ENCODE peak calls at places on chromosomes 3 and 15, in five cellular contexts. M is tibial nerve, X is stomach, P is HCT116, S is IMR-90. Y is an unnamed sample.

GRCh38 chr3:73832426-73832825 is 207.7 kb upstream of the PDZRN3 start:
- DNase-seq in M (no peak), X (no peak), P (no peak), S (no peak), Y (no peak)

GRCh38 chr15:70512772-70513362 is 250.5 kb downstream of the UACA start:
- DNase-seq in P (peak), S (peak), M (no peak), X (peak), Y (peak)

GRCh38 chr15:87589134-87589533 is 667.4 kb downstream of the NTRK3 start:
- DNase-seq in S (no peak), P (no peak), X (no peak), M (no peak), Y (no peak)

GRCh38 chr3:2883292-2883691 is 226.9 kb downstream of the IL5RA start:
- DNase-seq in P (no peak), X (no peak), S (no peak), M (no peak), Y (no peak)

GRCh38 chr15:70775160-70775559 is 11.8 kb upstream of the UACA start:
- DNase-seq in P (no peak), X (no peak), S (peak), M (no peak), Y (no peak)

GRCh38 chr15:76310470-76311070 is 699 bp downstream of the ETFA start:
- DNase-seq in P (no peak), S (no peak), M (no peak), X (no peak), Y (peak)

GRCh38 chr15:69854521-69855171 is 243.1 kb downstream of the TLE3 start:
- DNase-seq in P (no peak), S (peak), X (no peak), M (no peak), Y (no peak)

GRCh38 chr3:126926684-126927404 is 56.1 kb upstream of the PLXNA1 start:
- DNase-seq in P (peak), M (peak), S (peak), X (no peak), Y (peak)

GRCh38 chr15:64586259-64586658 is 125.9 kb downstream of the ZNF609 start:
- DNase-seq in S (no peak), M (no peak), X (no peak), P (no peak), Y (no peak)

GRCh38 chr3:168250415-168250861 is 154.7 kb upstream of the GOLIM4 start:
- DNase-seq in P (no peak), M (no peak), X (no peak), S (peak), Y (no peak)

GRCh38 chr15:65761210-65761926 is 30.7 kb downstream of the DENND4A start:
- DNase-seq in X (no peak), M (no peak), P (no peak), S (no peak), Y (no peak)

GRCh38 chr3:78434801-78435200 is 1333.0 kb downstream of the ROBO1 start:
- DNase-seq in S (no peak), M (no peak), P (no peak), X (no peak), Y (no peak)

GRCh38 chr3:178320481-178321352 is 215.5 kb upstream of the KCNMB2 start:
- DNase-seq in S (peak), M (no peak), X (peak), P (no peak), Y (peak)

GRCh38 chr3:14507345-14507741 is 32.8 kb downstream of the GRIP2 start:
- DNase-seq in P (no peak), S (no peak), X (no peak), M (no peak), Y (no peak)

DNA sequence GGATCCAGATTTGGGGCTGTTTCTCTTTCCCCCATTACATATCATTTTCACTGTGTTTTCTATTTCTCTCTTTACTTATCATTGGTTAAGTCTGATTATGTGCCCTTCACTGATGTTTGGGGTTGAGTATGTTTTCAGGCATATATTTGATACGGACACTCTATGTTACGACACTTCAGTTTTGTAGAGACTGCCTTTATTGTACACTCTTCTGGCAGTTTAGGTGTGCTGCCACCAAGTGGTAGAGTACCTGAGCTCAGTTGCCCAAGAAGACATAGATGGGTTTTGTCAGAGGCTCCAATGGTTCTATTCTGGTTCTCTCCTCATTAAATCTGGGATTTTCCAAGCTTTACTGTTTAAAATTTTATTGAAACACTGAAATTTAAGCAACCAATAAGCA is 255.0 kb upstream of the ROPN1 start:
- DNase-seq in S (peak), X (no peak), M (no peak), P (peak), Y (no peak)
- TF ChIP-seq CTCF in S (peak), X (peak), M (no peak), P (peak), Y (peak)

GRCh38 chr3:111917300-111917699 is 58.2 kb downstream of the PHLDB2 start:
- DNase-seq in X (no peak), S (peak), P (peak), M (no peak), Y (no peak)
- TF ChIP-seq POLR2A in X (no peak), S (no peak), P (no peak), M (no peak), Y (no peak)

GRCh38 chr15:83842281-83842680 is 188.4 kb downstream of the ADAMTSL3 start:
- DNase-seq in S (no peak), X (no peak), M (no peak), P (no peak), Y (no peak)

GRCh38 chr15:83838763-83839162 is 184.8 kb downstream of the ADAMTSL3 start:
- DNase-seq in P (no peak), X (no peak), S (no peak), M (no peak), Y (no peak)

GRCh38 chr15:83833569-83833968 is 179.6 kb downstream of the ADAMTSL3 start:
- DNase-seq in M (no peak), P (no peak), S (no peak), X (no peak), Y (no peak)

GRCh38 chr15:83835384-83836010 is 181.6 kb downstream of the ADAMTSL3 start:
- DNase-seq in P (no peak), X (no peak), S (no peak), M (no peak), Y (no peak)

GRCh38 chr15:83837946-83838571 is 184.1 kb downstream of the ADAMTSL3 start:
- DNase-seq in P (peak), S (peak), X (peak), M (no peak), Y (peak)
- TF ChIP-seq CTCF in P (peak), S (peak), X (no peak), M (peak), Y (peak)

DNA sequence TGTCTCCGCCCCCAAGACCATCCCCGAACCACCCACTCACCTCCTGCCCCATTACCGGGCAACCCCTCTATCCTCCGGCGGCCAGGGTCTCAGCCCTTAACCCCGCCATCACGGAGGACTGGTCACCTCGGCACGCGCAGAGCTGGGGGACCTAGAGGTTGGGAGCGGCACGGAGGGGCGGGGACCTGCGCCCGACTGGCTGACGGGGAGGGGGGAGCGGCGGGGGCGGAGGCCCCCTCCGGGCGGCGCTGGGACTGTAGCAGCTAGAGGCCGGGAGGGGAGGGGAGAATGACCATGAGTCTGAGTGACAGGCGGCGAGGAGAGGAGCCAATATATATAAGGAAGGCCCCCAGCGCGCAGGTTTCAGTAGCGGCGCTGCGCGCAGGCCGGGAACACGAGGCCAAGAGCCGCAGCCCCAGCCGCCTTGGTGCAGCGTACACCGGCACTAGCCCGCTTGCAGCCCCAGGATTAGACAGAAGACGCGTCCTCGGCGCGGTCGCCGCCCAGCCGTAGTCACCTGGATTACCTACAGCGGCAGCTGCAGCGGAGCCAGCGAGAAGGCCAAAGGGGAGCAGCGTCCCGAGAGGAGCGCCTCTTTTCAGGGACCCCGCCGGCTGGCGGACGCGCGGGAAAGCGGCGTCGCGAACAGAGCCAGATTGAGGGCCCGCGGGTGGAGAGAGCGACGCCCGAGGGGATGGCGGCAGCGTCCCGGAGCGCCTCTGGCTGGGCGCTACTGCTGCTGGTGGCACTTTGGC is at the start of gene DLL4:
- DNase-seq in M (peak), X (peak), P (peak), S (peak), Y (peak)
- TF ChIP-seq POLR2A in M (no peak), X (no peak), P (peak), S (peak), Y (peak)

DNA sequence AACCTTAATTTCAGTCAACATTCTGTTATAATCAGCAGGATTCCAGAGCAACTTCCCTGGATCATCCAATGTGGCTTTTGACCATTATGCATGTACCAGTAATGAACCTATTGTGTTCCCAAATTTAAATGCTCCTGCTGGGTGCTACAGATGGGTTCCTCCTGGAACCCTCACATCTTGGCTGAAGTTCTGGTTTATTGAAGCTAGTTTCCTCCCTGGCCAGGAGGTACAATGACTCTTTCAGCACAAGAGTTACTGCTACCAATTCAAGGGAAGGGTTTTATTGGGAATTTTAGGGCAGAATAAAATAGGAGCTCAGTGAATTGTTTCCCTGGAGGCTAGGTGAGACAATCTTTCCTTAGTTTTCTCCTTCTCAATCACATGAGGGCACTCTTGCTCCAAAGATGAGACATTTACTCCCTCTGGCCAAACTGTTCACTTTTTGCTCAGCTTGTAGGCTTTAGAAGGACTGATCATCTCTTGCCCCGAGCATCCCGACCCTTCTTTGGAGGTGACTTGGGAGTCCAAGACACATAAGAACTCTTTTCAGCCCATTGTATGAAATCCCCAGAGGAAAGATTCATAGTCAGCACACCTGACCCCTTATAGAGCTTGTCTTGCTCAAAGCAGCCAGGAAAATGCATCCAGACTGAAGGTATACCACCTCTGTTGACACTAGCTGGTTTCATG is 8.8 kb upstream of the NPHP3 start:
- DNase-seq in X (no peak), M (no peak), S (peak), P (no peak), Y (no peak)
- TF ChIP-seq CTCF in X (no peak), M (peak), S (peak), P (peak), Y (peak)

DNA sequence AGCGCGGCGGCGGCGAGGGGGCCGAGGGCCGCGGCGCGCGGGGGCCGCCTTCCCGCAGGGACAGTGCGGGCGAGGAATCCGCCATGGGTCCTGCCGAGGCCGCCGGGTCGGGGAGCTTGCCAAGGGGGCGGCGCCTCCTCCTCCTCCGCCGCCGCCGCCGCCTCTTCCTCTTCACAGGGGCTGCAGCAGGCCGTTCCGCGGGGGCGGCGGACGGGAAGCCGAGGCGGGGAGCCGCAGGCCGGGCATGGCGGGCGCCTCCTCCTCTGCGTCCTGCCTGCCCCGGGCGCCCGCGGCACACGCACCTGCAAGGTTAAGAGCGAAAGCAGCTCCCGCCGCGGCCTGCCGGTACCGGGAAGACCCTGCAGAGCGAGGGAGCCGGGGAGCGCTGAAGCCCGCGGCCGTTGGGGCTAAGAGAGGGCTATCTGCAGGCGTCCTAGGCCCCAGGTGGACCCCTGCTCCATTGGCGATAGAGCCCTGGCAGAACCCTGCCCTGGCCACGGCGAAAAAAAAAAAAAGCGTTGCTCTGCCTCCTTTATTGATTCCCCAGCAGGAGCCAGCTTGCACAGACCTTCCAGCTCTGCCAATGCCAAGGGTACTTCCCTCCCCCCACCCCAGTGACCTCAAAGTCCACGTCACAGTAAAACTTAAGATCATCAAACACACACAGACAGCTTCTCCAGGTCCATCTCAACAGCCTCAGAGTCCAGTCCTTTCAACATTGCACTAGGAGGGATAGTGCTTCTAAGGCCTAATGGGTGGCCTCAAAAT is at the start of gene LYSMD2:
- DNase-seq in X (peak), P (no peak), M (peak), S (peak), Y (peak)
- TF ChIP-seq POLR2A in X (no peak), P (peak), M (no peak), S (no peak), Y (no peak)

GRCh38 chr3:10320320-10320677 is 613 bp downstream of the SEC13 start:
- DNase-seq in P (no peak), X (no peak), M (no peak), S (no peak), Y (no peak)

GRCh38 chr3:10319804-10320203 is 1.1 kb downstream of the SEC13 start:
- DNase-seq in X (no peak), M (no peak), P (no peak), S (peak), Y (no peak)

GRCh38 chr3:10319251-10319650 is 1.7 kb downstream of the SEC13 start:
- DNase-seq in S (no peak), M (no peak), X (no peak), P (no peak), Y (no peak)

GRCh38 chr3:10321630-10322354 is 880 bp upstream of the SEC13 start:
- DNase-seq in S (no peak), X (no peak), P (no peak), M (no peak), Y (no peak)

DNA sequence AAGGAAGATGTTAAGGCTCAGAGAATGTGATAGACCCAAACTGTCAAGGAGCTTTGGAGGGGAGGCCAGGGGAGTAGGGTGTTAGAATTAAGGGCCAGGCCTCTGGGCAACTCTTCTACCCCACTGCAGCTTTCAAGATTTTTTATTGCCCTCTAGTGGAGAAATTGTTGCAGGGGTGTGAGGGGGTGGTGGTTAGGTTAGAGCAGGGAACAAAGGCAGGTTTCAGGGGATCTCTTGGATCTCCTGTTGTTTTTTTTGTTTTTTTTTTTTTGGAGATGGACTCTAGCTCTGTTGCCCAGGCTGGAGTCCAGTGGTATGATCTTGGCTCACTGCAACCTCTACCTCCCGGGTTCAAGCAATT is 1.4 kb upstream of the SEC13 start:
- DNase-seq in P (peak), M (no peak), S (no peak), X (no peak), Y (no peak)
- TF ChIP-seq CTCF in P (peak), M (peak), S (peak), X (peak), Y (no peak)

GRCh38 chr15:74892931-74893330 is 3.1 kb downstream of the MPI start:
- DNase-seq in M (no peak), P (no peak), X (no peak), S (no peak), Y (no peak)

GRCh38 chr15:74896316-74896715 is 6.5 kb downstream of the MPI start:
- DNase-seq in S (no peak), P (no peak), X (no peak), M (no peak), Y (no peak)

GRCh38 chr15:74893627-74894026 is 3.8 kb downstream of the MPI start:
- DNase-seq in X (no peak), S (no peak), P (no peak), M (no peak), Y (no peak)

GRCh38 chr15:74897300-74897701 is 7.5 kb downstream of the MPI start:
- DNase-seq in P (no peak), X (no peak), S (no peak), M (no peak), Y (no peak)

GRCh38 chr15:74895830-74896229 is 6.0 kb downstream of the MPI start:
- DNase-seq in X (no peak), M (no peak), S (no peak), P (no peak), Y (no peak)
- TF ChIP-seq POLR2A in X (no peak), M (no peak), S (no peak), P (no peak), Y (no peak)

GRCh38 chr3:137514853-137515252 is 249.3 kb upstream of the SOX14 start:
- DNase-seq in X (no peak), S (no peak), P (no peak), M (no peak), Y (no peak)
- TF ChIP-seq CTCF in X (no peak), S (no peak), P (no peak), M (no peak), Y (no peak)

GRCh38 chr3:9398715-9399708 is 1.6 kb downstream of the SETD5 start:
- DNase-seq in S (peak), P (no peak), M (no peak), X (no peak), Y (peak)
- TF ChIP-seq POLR2A in S (peak), P (no peak), M (no peak), X (no peak), Y (no peak)

Y was measured in adrenal gland.